ENCODE peak calls at places on chromosomes 12 and 14, in seven cellular contexts. X, S, H, T, U, J and L are unnamed samples.

GRCh38 chr14:80054020-80054419 is 157.3 kb downstream of the DIO2 start:
- DNase-seq in X (no peak), T (no peak), S (no peak), U (no peak), J (no peak), H (no peak), L (no peak)

GRCh38 chr14:45252356-45253069 is 489 bp downstream of the MIS18BP1 start:
- DNase-seq in T (no peak), S (peak), J (no peak), H (no peak), X (peak), U (no peak), L (peak)

GRCh38 chr12:106358410-106359241 is 1.1 kb downstream of the POLR3B start:
- DNase-seq in J (no peak), H (no peak), T (no peak), S (no peak), U (no peak), X (peak), L (no peak)

GRCh38 chr12:131223791-131224567 is 270.3 kb downstream of the ADGRD1 start:
- DNase-seq in H (no peak), J (no peak), T (no peak), U (peak), X (peak), S (no peak), L (no peak)

GRCh38 chr12:131711551-131712205 is 788 bp downstream of the SFSWAP start:
- DNase-seq in S (no peak), T (no peak), U (no peak), X (no peak), H (no peak), J (no peak), L (peak)

GRCh38 chr14:104291123-104292000 is 153.0 kb downstream of the KIF26A start:
- DNase-seq in S (no peak), X (no peak), H (no peak), U (peak), J (peak), T (no peak), L (no peak)

GRCh38 chr12:2267624-2268477 is 215.1 kb downstream of the CACNA1C start:
- DNase-seq in J (peak), T (peak), X (no peak), S (peak), U (peak), H (no peak), L (no peak)

GRCh38 chr14:90438841-90439240 is 42.0 kb downstream of the CALM1 start:
- DNase-seq in H (no peak), U (no peak), X (no peak), S (no peak), J (no peak), T (no peak), L (no peak)

GRCh38 chr12:40946612-40947194 is 241.4 kb upstream of the PDZRN4 start:
- DNase-seq in T (peak), S (no peak), J (no peak), X (peak), U (no peak), H (peak), L (no peak)

GRCh38 chr12:5081016-5081415 is 37.3 kb downstream of the KCNA5 start:
- DNase-seq in S (no peak), H (no peak), T (no peak), J (peak), U (no peak), X (no peak), L (no peak)

GRCh38 chr12:46559311-46559710 is 186.7 kb upstream of the SLC38A2 start:
- DNase-seq in J (no peak), S (peak), X (peak), H (no peak), U (no peak), T (peak), L (no peak)

GRCh38 chr12:70151993-70152392 is 91.2 kb upstream of the CNOT2 start:
- DNase-seq in X (no peak), H (no peak), U (no peak), S (no peak), T (no peak), J (no peak), L (no peak)

GRCh38 chr12:48996794-48997718 is 2.1 kb downstream of the DDN start:
- DNase-seq in U (peak), J (peak), H (peak), S (no peak), X (no peak), T (peak), L (peak)

GRCh38 chr12:112408621-112409020 is 784 bp downstream of the RPL6 start:
- DNase-seq in T (no peak), S (peak), U (no peak), J (peak), X (no peak), H (no peak), L (no peak)

GRCh38 chr14:77033622-77034521 is 5.4 kb upstream of the IRF2BPL start:
- DNase-seq in U (peak), H (peak), S (peak), T (peak), J (peak), X (peak), L (peak)

GRCh38 chr14:56874375-56874774 is 64.1 kb upstream of the OTX2 start:
- DNase-seq in T (no peak), S (peak), H (peak), U (no peak), J (no peak), X (peak), L (peak)

GRCh38 chr12:87259405-87259804 is 769.8 kb downstream of the C12orf50 start:
- DNase-seq in J (no peak), T (no peak), S (peak), U (no peak), X (no peak), H (no peak), L (no peak)

GRCh38 chr14:69288001-69288771 is 28.2 kb downstream of the GALNT16 start:
- DNase-seq in T (peak), H (peak), J (peak), U (peak), X (peak), S (no peak), L (no peak)

GRCh38 chr12:113402586-113403260 is 964 bp downstream of the SDS start:
- DNase-seq in U (no peak), T (no peak), S (no peak), J (no peak), X (no peak), H (no peak), L (no peak)

GRCh38 chr12:16607895-16608294 is 1.9 kb upstream of the LMO3 start:
- DNase-seq in X (no peak), J (no peak), H (no peak), S (no peak), U (no peak), T (no peak), L (no peak)

GRCh38 chr14:56002316-56002715 is 115.9 kb upstream of the PELI2 start:
- DNase-seq in S (no peak), X (no peak), T (peak), J (no peak), H (no peak), U (no peak), L (no peak)

GRCh38 chr14:63457498-63457897 is 85.7 kb downstream of the PPP2R5E start:
- DNase-seq in U (no peak), T (no peak), H (no peak), S (no peak), J (no peak), X (no peak), L (no peak)
- TF ChIP-seq CTCF in U (no peak), T (no peak), H (no peak), S (no peak), J (no peak), X (no peak), L (no peak)

GRCh38 chr14:75427482-75428229 is at the start of gene JDP2:
- DNase-seq in H (peak), J (peak), S (peak), T (peak), U (peak), X (peak), L (peak)
- TF ChIP-seq CTCF in H (peak), J (no peak), S (no peak), T (no peak), U (peak), X (no peak), L (no peak)

DNA sequence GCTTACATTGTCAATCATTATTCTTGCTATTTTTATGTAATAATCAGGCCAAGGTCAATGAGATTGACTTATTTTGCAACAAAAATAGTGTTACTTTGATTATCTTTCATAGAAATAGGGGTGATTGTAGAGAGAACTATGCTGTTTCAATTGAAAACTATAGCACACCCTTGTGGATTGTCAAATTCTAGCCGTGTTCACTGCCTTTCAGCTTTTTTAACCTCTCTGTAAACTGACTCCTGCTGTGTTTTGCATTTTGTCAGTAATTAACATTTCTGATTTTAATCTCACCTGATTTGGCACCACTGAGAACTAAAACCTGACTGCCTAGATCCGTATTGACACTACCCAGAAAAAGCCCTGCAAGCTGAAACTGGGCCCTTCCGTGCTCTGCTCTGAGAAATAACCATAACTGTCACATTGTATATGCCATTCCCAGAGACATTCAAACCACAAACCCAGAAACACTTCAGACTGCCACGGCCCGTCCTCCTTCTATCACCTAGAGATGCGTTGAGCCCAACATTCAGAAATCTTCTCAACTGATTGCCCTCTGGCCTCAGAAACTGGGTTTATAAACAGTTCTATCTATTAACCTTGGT is 26.6 kb upstream of the ETV6 start:
- DNase-seq in X (no peak), S (no peak), T (peak), H (peak), J (no peak), U (no peak), L (no peak)
- TF ChIP-seq CTCF in X (no peak), S (no peak), T (peak), H (peak), J (no peak), U (no peak), L (no peak)

GRCh38 chr12:122867701-122868461 is 28.0 kb downstream of the VPS37B start:
- DNase-seq in H (no peak), U (peak), T (no peak), S (no peak), J (peak), X (peak), L (no peak)
- TF ChIP-seq CTCF in H (peak), U (no peak), T (no peak), S (no peak), J (no peak), X (peak), L (no peak)

GRCh38 chr12:54287316-54288157 is 7.0 kb downstream of the HNRNPA1 start:
- DNase-seq in X (no peak), U (no peak), J (no peak), H (no peak), T (peak), S (no peak), L (no peak)

GRCh38 chr12:54286042-54286931 is 5.8 kb downstream of the HNRNPA1 start:
- DNase-seq in X (peak), J (no peak), H (no peak), S (peak), U (no peak), T (no peak), L (no peak)

GRCh38 chr12:54280401-54281260 is at the start of gene HNRNPA1:
- DNase-seq in J (peak), S (peak), X (peak), H (peak), U (peak), T (peak), L (peak)

GRCh38 chr12:54282949-54283593 is 2.5 kb downstream of the HNRNPA1 start:
- DNase-seq in T (no peak), X (no peak), U (no peak), S (no peak), H (no peak), J (no peak), L (peak)

DNA sequence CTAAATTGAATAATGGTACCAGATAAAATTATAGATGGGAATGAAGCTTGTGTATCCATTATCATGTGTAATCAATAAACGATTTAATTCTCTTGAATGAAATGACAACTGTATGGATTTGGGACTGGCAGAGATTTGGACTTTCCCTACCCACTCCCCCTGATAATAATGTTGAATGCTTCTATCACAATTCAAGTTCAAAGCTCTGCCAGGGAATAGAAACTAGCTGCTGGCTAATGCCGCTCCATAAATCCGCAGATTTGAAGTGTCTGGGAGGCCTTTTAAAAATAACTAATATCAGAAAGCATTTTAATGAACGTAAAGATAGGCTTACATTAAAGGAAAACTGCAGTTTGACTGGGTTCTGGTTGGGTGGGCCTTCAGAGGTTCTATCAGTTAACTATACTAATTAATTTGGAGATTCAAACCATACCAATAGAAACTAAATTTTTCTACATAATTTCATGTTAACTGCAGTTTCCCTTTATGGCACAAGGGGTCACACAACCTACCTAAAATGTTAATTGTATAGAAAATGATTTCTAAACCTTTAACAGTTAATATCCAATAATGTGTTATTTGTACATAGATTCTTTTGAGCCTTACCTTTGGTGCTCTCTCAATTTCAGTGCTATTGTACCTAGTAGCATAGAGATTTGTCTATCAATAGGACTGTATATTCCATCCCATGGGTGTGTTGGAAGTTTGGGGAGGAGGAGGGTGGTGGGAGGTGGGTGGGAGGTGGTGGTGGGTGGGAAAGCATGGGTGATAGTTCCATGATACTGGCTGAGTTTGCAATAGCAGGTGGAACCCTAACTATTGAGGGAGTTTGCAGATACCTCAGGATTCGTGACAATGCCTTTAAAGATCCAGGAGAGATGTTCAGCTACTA is 4.9 kb downstream of the HNRNPA1 start:
- DNase-seq in S (no peak), T (no peak), H (no peak), J (no peak), X (no peak), U (no peak), L (no peak)
- TF ChIP-seq CTCF in S (peak), T (peak), H (peak), J (no peak), X (peak), U (peak), L (peak)